ENCODE peak calls at places on chromosomes 7 and 10, in eight cellular contexts. Y is dermis microvascular lymphatic vessel endothelial cell; E is dorsolateral prefrontal cortex; P is midbrain; J is natural killer cell treated with Interleukin-12 subunit alpha and Interleukin-12 subunit beta and Interleukin-15 and Interleukin-18, amount 100 ng/mL, for 72 hours; F is neural crest cell; H is brain microvascular endothelial cell; V is mucosa of gallbladder. G is an unnamed sample.

GRCh38 chr7:100127866-100128601 is 1.3 kb downstream of the MBLAC1 start:
- DNase-seq in Y (no peak), P (no peak), F (peak; percentile 26), V (no peak), J (no peak), H (no peak), E (peak; percentile 12), G (peak; percentile 68)

GRCh38 chr10:72171175-72171630 is 44.6 kb upstream of the ANAPC16 start:
- DNase-seq in F (no peak), E (no peak), H (peak; percentile 81), Y (no peak), V (peak; percentile 82), J (no peak), P (no peak), G (no peak)

GRCh38 chr7:20331912-20332317 is 1.2 kb downstream of the ITGB8 start:
- DNase-seq in E (no peak), P (peak; percentile 58), Y (no peak), J (no peak), F (no peak), H (no peak), V (no peak), G (no peak)

GRCh38 chr7:96126382-96126781 is 195.5 kb downstream of the SLC25A13 start:
- DNase-seq in Y (no peak), F (no peak), H (no peak), E (no peak), V (no peak), P (no peak), J (no peak), G (no peak)

GRCh38 chr7:30445770-30446169 is 32.8 kb downstream of the NOD1 start:
- DNase-seq in J (peak; percentile 90), H (no peak), E (peak; percentile 63), Y (no peak), V (peak; percentile 66), F (no peak), P (peak; percentile 32), G (peak; percentile 93)

GRCh38 chr10:2575460-2575859 is 491.9 kb upstream of the PFKP start:
- DNase-seq in F (no peak), E (no peak), P (no peak), V (no peak), Y (no peak), H (no peak), J (no peak), G (no peak)

GRCh38 chr10:3054816-3055202 is 12.5 kb upstream of the PFKP start:
- DNase-seq in H (no peak), Y (no peak), P (no peak), V (no peak), F (no peak), E (no peak), J (no peak), G (no peak)

GRCh38 chr7:22610871-22611757 is 111.1 kb upstream of the STEAP1B start:
- DNase-seq in E (no peak), P (no peak), J (no peak), V (no peak), F (no peak), H (no peak), Y (no peak), G (no peak)

GRCh38 chr7:41003031-41003925 is 699.6 kb downstream of the INHBA start:
- DNase-seq in F (peak; percentile 48), E (peak; percentile 42), J (no peak), P (peak; percentile 8), Y (peak; percentile 33), V (no peak), H (peak; percentile 35), G (peak; percentile 46)

GRCh38 chr7:3438352-3438751 is 137.3 kb downstream of the SDK1 start:
- DNase-seq in P (no peak), F (no peak), V (no peak), J (no peak), E (no peak), Y (no peak), H (no peak), G (no peak)

GRCh38 chr10:132526676-132527075 is 10.9 kb upstream of the INPP5A start:
- DNase-seq in H (peak; percentile 78), J (peak; percentile 44), V (no peak), Y (no peak), P (no peak), E (no peak), F (no peak), G (no peak)

GRCh38 chr7:43240565-43240964 is 128.1 kb downstream of the HECW1 start:
- DNase-seq in V (no peak), E (no peak), F (no peak), J (no peak), P (no peak), H (no peak), Y (no peak), G (no peak)

GRCh38 chr7:33591481-33591880 is 313.9 kb upstream of the BMPER start:
- DNase-seq in V (no peak), Y (no peak), F (no peak), E (no peak), P (no peak), H (peak; percentile 53), J (no peak), G (no peak)

GRCh38 chr10:34290412-34291082 is 524.5 kb downstream of the PARD3 start:
- DNase-seq in H (peak; percentile 91), V (peak; percentile 20), E (no peak), F (no peak), J (no peak), Y (no peak), P (no peak), G (no peak)

GRCh38 chr7:82234457-82235049 is 209.0 kb downstream of the CACNA2D1 start:
- DNase-seq in H (no peak), V (no peak), J (no peak), F (no peak), Y (peak; percentile 15), P (peak; percentile 32), E (no peak), G (peak; percentile 33)

GRCh38 chr7:113085781-113086390 is 741 bp downstream of the GPR85 start:
- DNase-seq in V (no peak), P (peak; percentile 24), Y (no peak), E (peak; percentile 39), F (peak; percentile 5), H (no peak), J (no peak), G (no peak)

GRCh38 chr7:138186951-138187351 is 110.7 kb downstream of the AKR1D1 start:
- DNase-seq in Y (peak; percentile 6), H (peak; percentile 98), F (peak; percentile 21), J (no peak), P (no peak), E (peak; percentile 19), V (no peak), G (no peak)

GRCh38 chr10:103696411-103697145 is 158.8 kb downstream of the SH3PXD2A start:
- DNase-seq in J (peak; percentile 82), Y (peak; percentile 48), F (no peak), H (peak; percentile 98), E (peak; percentile 58), V (peak; percentile 44), P (peak; percentile 22), G (peak; percentile 51)

GRCh38 chr7:92953657-92954056 is 117.3 kb upstream of the CDK6 start:
- DNase-seq in J (no peak), H (no peak), F (no peak), E (no peak), Y (no peak), V (no peak), P (no peak), G (no peak)

GRCh38 chr7:81886211-81886764 is 116.4 kb upstream of the HGF start:
- DNase-seq in P (no peak), V (no peak), J (no peak), F (no peak), E (no peak), Y (no peak), H (no peak), G (no peak)

GRCh38 chr10:34966440-34966839 is 123.7 kb downstream of the CUL2 start:
- DNase-seq in E (no peak), V (no peak), H (no peak), F (no peak), Y (no peak), P (no peak), J (no peak), G (no peak)

GRCh38 chr7:147519062-147519461 is 1071.5 kb upstream of the C7orf33 start:
- DNase-seq in H (peak; percentile 27), Y (no peak), P (no peak), V (no peak), J (no peak), F (peak; percentile 5), E (no peak), G (no peak)

GRCh38 chr10:113576853-113577252 is 24.0 kb downstream of the HABP2 start:
- DNase-seq in F (peak; percentile 26), Y (peak; percentile 12), V (no peak), E (no peak), H (peak; percentile 14), P (no peak), J (no peak), G (no peak)

GRCh38 chr10:8138471-8138870 is 84.0 kb downstream of the GATA3 start:
- DNase-seq in E (no peak), F (no peak), H (no peak), P (no peak), V (no peak), J (no peak), Y (no peak), G (no peak)

GRCh38 chr10:79293841-79294705 is 53.2 kb upstream of the PPIF start:
- DNase-seq in V (no peak), P (peak; percentile 10), J (no peak), H (peak; percentile 32), E (no peak), Y (no peak), F (no peak), G (no peak)

GRCh38 chr10:34236927-34237326 is 578.2 kb downstream of the PARD3 start:
- DNase-seq in J (no peak), H (no peak), F (no peak), E (no peak), Y (no peak), P (no peak), V (no peak), G (no peak)

GRCh38 chr7:45726883-45727282 is 146.0 kb downstream of the CCDC201 start:
- DNase-seq in F (no peak), J (no peak), P (no peak), E (no peak), H (no peak), Y (no peak), V (no peak), G (no peak)

GRCh38 chr7:38129162-38129561 is 48.9 kb upstream of the STARD3NL start:
- DNase-seq in H (no peak), Y (no peak), P (no peak), V (no peak), J (no peak), F (no peak), E (no peak), G (no peak)

GRCh38 chr7:115070311-115070710 is 148.4 kb downstream of the MDFIC start:
- DNase-seq in V (no peak), P (no peak), Y (no peak), H (no peak), F (no peak), J (no peak), E (no peak), G (no peak)

GRCh38 chr7:13532028-13532753 is 457.3 kb downstream of the ETV1 start:
- DNase-seq in J (no peak), H (no peak), P (no peak), Y (no peak), V (no peak), E (no peak), F (no peak), G (no peak)

GRCh38 chr7:74568658-74569057 is 88.9 kb upstream of the GTF2I start:
- DNase-seq in Y (no peak), F (no peak), P (no peak), V (no peak), H (no peak), E (no peak), J (no peak), G (no peak)

GRCh38 chr7:127514499-127514898 is 70.9 kb downstream of the GCC1 start:
- DNase-seq in Y (peak; percentile 17), V (no peak), E (no peak), F (no peak), J (no peak), P (no peak), H (peak; percentile 43), G (peak; percentile 38)

GRCh38 chr10:123622381-123622780 is 43.8 kb upstream of the GPR26 start:
- DNase-seq in E (no peak), F (no peak), P (no peak), H (no peak), J (no peak), V (no peak), Y (no peak), G (no peak)

GRCh38 chr7:12596225-12596790 is 25.8 kb downstream of the SCIN start:
- DNase-seq in H (no peak), E (no peak), Y (no peak), F (no peak), V (no peak), P (no peak), J (no peak), G (no peak)

G was measured in OCI-LY7.